ENCODE peak calls at places on chromosomes 4 and X, in nine cellular contexts. A is tibial artery; K is astrocyte; W is psoas muscle; X is SJSA1; I is HCT116; C is ovary; H is right cardiac atrium; G is CD4-positive, alpha-beta T cell. U is an unnamed sample.
A peak's percentile ranks its signal among the peaks of the same experiment; 100 is the strongest.

GRCh38 chr4:140579278-140579677 is 10.5 kb upstream of the UCP1 start:
- DNase-seq in A (no peak), K (no peak), W (no peak), X (no peak), I (no peak), C (no peak), H (peak; percentile 37), G (no peak), U (no peak)

GRCh38 chr4:3684546-3684945 is 81.6 kb upstream of the ADRA2C start:
- DNase-seq in A (peak; percentile 39), K (no peak), W (peak; percentile 39), X (no peak), I (no peak), C (no peak), H (no peak), G (no peak), U (no peak)

GRCh38 chr4:138892483-138893386 is 122.8 kb upstream of the NOCT start:
- DNase-seq in A (no peak), K (peak; percentile 54), W (no peak), X (no peak), I (no peak), C (no peak), H (no peak), G (no peak), U (no peak)

GRCh38 chrX:15820106-15821073 is 30.1 kb downstream of the ZRSR2 start:
- DNase-seq in A (no peak), K (peak; percentile 49), W (no peak), X (peak; percentile 38), I (no peak), C (no peak), H (no peak), G (no peak), U (no peak)

GRCh38 chrX:47430925-47431324 is 52.1 kb downstream of the ZNF41 start:
- DNase-seq in A (no peak), K (no peak), W (no peak), X (no peak), I (no peak), C (no peak), H (no peak), G (no peak), U (no peak)

GRCh38 chrX:14095702-14096101 is 66.0 kb upstream of the GEMIN8 start:
- DNase-seq in A (no peak), K (peak; percentile 16), W (no peak), X (peak; percentile 34), I (peak; percentile 57), C (peak; percentile 10), H (peak; percentile 40), G (peak; percentile 32), U (peak; percentile 28)

GRCh38 chr4:190019023-190019858 is 7.8 kb downstream of the FRG2 start:
- DNase-seq in A (no peak), K (no peak), W (no peak), X (no peak), I (no peak), C (no peak), H (no peak), G (no peak), U (no peak)

GRCh38 chr4:78864405-78865024 is 74.7 kb downstream of the PAQR3 start:
- DNase-seq in A (no peak), K (peak; percentile 62), W (no peak), X (no peak), I (peak; percentile 64), C (no peak), H (no peak), G (no peak), U (no peak)

GRCh38 chrX:49704692-49705404 is 9.1 kb upstream of the PAGE1 start:
- DNase-seq in A (no peak), K (no peak), W (no peak), X (no peak), I (no peak), C (no peak), H (no peak), G (no peak), U (no peak)

GRCh38 chr4:38759077-38759789 is 23.6 kb downstream of the TLR10 start:
- DNase-seq in A (peak; percentile 70), K (peak; percentile 56), W (no peak), X (peak; percentile 45), I (no peak), C (peak; percentile 57), H (peak; percentile 69), G (peak; percentile 61), U (peak; percentile 52)

GRCh38 chr4:140726776-140727500 is 29.2 kb downstream of the TBC1D9 start:
- DNase-seq in A (no peak), K (peak; percentile 54), W (no peak), X (no peak), I (no peak), C (no peak), H (no peak), G (no peak), U (no peak)

GRCh38 chrX:40922307-40922706 is 162.9 kb upstream of the USP9X start:
- DNase-seq in A (no peak), K (peak; percentile 73), W (no peak), X (peak; percentile 44), I (peak; percentile 56), C (no peak), H (no peak), G (no peak), U (no peak)

GRCh38 chrX:133468081-133468480 is 52.8 kb upstream of the GPC4 start:
- DNase-seq in A (no peak), K (no peak), W (no peak), X (peak; percentile 40), I (no peak), C (no peak), H (no peak), G (no peak), U (no peak)

GRCh38 chrX:45743081-45743533 is 542.4 kb upstream of the DIPK2B start:
- DNase-seq in A (no peak), K (peak; percentile 52), W (no peak), X (peak; percentile 48), I (peak; percentile 76), C (no peak), H (no peak), G (no peak), U (no peak)

GRCh38 chr4:114921790-114922581 is 191.4 kb downstream of the NDST4 start:
- DNase-seq in A (no peak), K (no peak), W (no peak), X (no peak), I (no peak), C (no peak), H (peak; percentile 5), G (no peak), U (no peak)

GRCh38 chrX:13102636-13103035 is 58.2 kb upstream of the FAM9C start:
- DNase-seq in A (no peak), K (peak; percentile 62), W (no peak), X (no peak), I (no peak), C (no peak), H (no peak), G (no peak), U (no peak)

GRCh38 chrX:46820391-46821100 is 16.3 kb upstream of the RP2 start:
- DNase-seq in A (no peak), K (no peak), W (no peak), X (no peak), I (no peak), C (no peak), H (no peak), G (no peak), U (no peak)

DNA sequence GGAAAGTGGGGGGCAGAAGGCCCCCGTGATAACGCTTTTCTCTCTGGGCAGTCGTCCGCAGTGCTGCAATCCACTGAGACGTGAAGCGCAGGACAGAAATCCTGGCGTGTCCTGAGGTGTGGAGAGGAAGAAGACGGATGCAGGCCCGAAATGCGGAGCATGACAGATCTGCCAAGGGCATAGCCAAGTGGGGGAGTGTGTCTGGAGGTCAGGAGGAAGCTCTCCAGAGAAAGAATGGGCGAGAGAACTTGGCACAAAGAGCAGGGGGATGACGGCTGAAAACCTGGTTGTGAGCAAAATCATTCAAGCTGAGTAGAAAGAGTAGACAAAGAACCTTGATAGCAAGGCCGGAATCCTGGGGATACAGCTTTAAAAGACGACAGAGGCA is 23.7 kb upstream of the HELT start:
- DNase-seq in A (no peak), K (no peak), W (no peak), X (no peak), I (no peak), C (no peak), H (no peak), G (no peak), U (no peak)
- H3K27me3 ChIP-seq in A (no peaks in the 10 kb centered on the region), K (peaks cover 2% of the 10 kb centered on the region), W (peaks cover 10% of the 10 kb centered on the region), X (peaks cover 10% of the 10 kb centered on the region), I (peaks cover 12% of the 10 kb centered on the region), C (no peaks in the 10 kb centered on the region), H (no peaks in the 10 kb centered on the region), G (no peaks in the 10 kb centered on the region), U (peaks cover 17% of the 10 kb centered on the region)

GRCh38 chrX:72304877-72305276 is 837 bp downstream of the CITED1 start:
- DNase-seq in A (no peak), K (no peak), W (no peak), X (no peak), I (no peak), C (no peak), H (no peak), G (no peak), U (no peak)

GRCh38 chrX:72307646-72308051 is 1.9 kb upstream of the CITED1 start:
- DNase-seq in A (no peak), K (no peak), W (no peak), X (no peak), I (no peak), C (no peak), H (no peak), G (no peak), U (no peak)

GRCh38 chrX:72306851-72307645 is 1.3 kb upstream of the CITED1 start:
- DNase-seq in A (peak; percentile 73), K (peak; percentile 62), W (peak; percentile 69), X (peak; percentile 62), I (peak; percentile 22), C (no peak), H (peak; percentile 82), G (peak; percentile 34), U (peak; percentile 63)

GRCh38 chrX:72305286-72306084 is at the start of gene CITED1:
- DNase-seq in A (peak; percentile 62), K (no peak), W (no peak), X (no peak), I (no peak), C (no peak), H (no peak), G (no peak), U (no peak)

GRCh38 chrX:72306085-72306801 is 529 bp upstream of the CITED1 start:
- DNase-seq in A (no peak), K (no peak), W (no peak), X (no peak), I (no peak), C (no peak), H (no peak), G (no peak), U (no peak)
- H3K27me3 ChIP-seq in A (no peaks in the 10 kb centered on the region), K (peaks cover 45% of the 10 kb centered on the region), W (peaks cover 85% of the 10 kb centered on the region), X (peaks cover 33% of the 10 kb centered on the region), I (no peaks in the 10 kb centered on the region), C (no peaks in the 10 kb centered on the region), H (no peaks in the 10 kb centered on the region), G (peaks cover 73% of the 10 kb centered on the region), U (peaks cover 80% of the 10 kb centered on the region)

GRCh38 chrX:35726176-35726575 is 72.0 kb upstream of the MAGEB16 start:
- DNase-seq in A (no peak), K (no peak), W (no peak), X (no peak), I (no peak), C (no peak), H (no peak), G (no peak), U (no peak)
- H3K27me3 ChIP-seq in A (no peaks in the 10 kb centered on the region), K (no peaks in the 10 kb centered on the region), W (no peaks in the 10 kb centered on the region), X (no peaks in the 10 kb centered on the region), I (no peaks in the 10 kb centered on the region), C (no peaks in the 10 kb centered on the region), H (no peaks in the 10 kb centered on the region), G (no peaks in the 10 kb centered on the region), U (no peaks in the 10 kb centered on the region)

GRCh38 chrX:24153175-24153795 is 3.8 kb downstream of the ZFX start:
- DNase-seq in A (no peak), K (no peak), W (no peak), X (no peak), I (no peak), C (no peak), H (no peak), G (no peak), U (no peak)
- H3K27me3 ChIP-seq in A (no peaks in the 10 kb centered on the region), K (no peaks in the 10 kb centered on the region), W (no peaks in the 10 kb centered on the region), X (no peaks in the 10 kb centered on the region), I (no peaks in the 10 kb centered on the region), C (no peaks in the 10 kb centered on the region), H (no peaks in the 10 kb centered on the region), G (no peaks in the 10 kb centered on the region), U (no peaks in the 10 kb centered on the region)

U was measured in stomach.